ENCODE peak calls at places on chromosomes 7 and 10, in ten cellular contexts. B, V, U, N, P, Q, C, F, Z and E are unnamed samples.

GRCh38 chr10:112526130-112526529 is 79.1 kb downstream of the VTI1A start:
- DNase-seq in B (no peak), V (no peak), U (no peak), N (no peak), P (no peak), Q (no peak), C (no peak), F (no peak), Z (no peak), E (no peak)

GRCh38 chr7:6623589-6624245 is 8.3 kb downstream of the ZNF853 start:
- DNase-seq in B (no peak), V (no peak), U (no peak), N (no peak), P (no peak), Q (no peak), C (no peak), F (peak; percentile 74), Z (no peak), E (no peak)

GRCh38 chr7:142854505-142855400 is at the start of gene EPHB6:
- DNase-seq in B (peak; percentile 94), V (peak; percentile 87), U (peak; percentile 67), N (peak; percentile 84), P (peak; percentile 48), Q (no peak), C (peak; percentile 59), F (peak; percentile 83), Z (peak; percentile 48), E (peak; percentile 44)

GRCh38 chr10:73992899-73993788 is 4.8 kb upstream of the VCL start:
- DNase-seq in B (no peak), V (no peak), U (no peak), N (no peak), P (no peak), Q (no peak), C (no peak), F (no peak), Z (no peak), E (no peak)

GRCh38 chr10:121062040-121062574 is 210.9 kb downstream of the WDR11 start:
- DNase-seq in B (no peak), V (no peak), U (no peak), N (no peak), P (no peak), Q (no peak), C (no peak), F (no peak), Z (no peak), E (no peak)

GRCh38 chr10:740936-741431 is 51.5 kb upstream of the DIP2C start:
- DNase-seq in B (no peak), V (no peak), U (no peak), N (no peak), P (no peak), Q (no peak), C (no peak), F (no peak), Z (no peak), E (no peak)

GRCh38 chr7:130008941-130009847 is 42.0 kb downstream of the ZC3HC1 start:
- DNase-seq in B (no peak), V (peak; percentile 91), U (no peak), N (peak; percentile 24), P (no peak), Q (no peak), C (no peak), F (no peak), Z (no peak), E (no peak)

GRCh38 chr7:31835471-31835870 is 148.5 kb downstream of the PPP1R17 start:
- DNase-seq in B (no peak), V (no peak), U (no peak), N (no peak), P (no peak), Q (no peak), C (no peak), F (no peak), Z (no peak), E (no peak)

GRCh38 chr7:17095001-17095574 is 203.4 kb upstream of the AHR start:
- DNase-seq in B (no peak), V (peak; percentile 73), U (no peak), N (no peak), P (no peak), Q (no peak), C (no peak), F (no peak), Z (no peak), E (no peak)

GRCh38 chr7:100353685-100354330 is 4.1 kb upstream of the PILRB start:
- DNase-seq in B (no peak), V (peak; percentile 35), U (no peak), N (no peak), P (no peak), Q (no peak), C (no peak), F (peak; percentile 76), Z (no peak), E (no peak)

GRCh38 chr7:74231232-74231590 is 21.4 kb downstream of the LAT2 start:
- DNase-seq in B (no peak), V (no peak), U (no peak), N (no peak), P (no peak), Q (no peak), C (no peak), F (no peak), Z (peak; percentile 19), E (no peak)